ENCODE peak calls at places on chromosomes 13 and 19, in five cellular contexts. T is nephron progenitor cell, B is heart right ventricle, Y is Panc1, G is GM20000. N is an unnamed sample.

GRCh38 chr13:97275265-97275664 is 53.1 kb downstream of the MBNL2 start:
- DNase-seq in T (no peak), B (peak; percentile 51), Y (no peak), G (no peak), N (no peak)

GRCh38 chr13:78632956-78633355 is 26.0 kb downstream of the OBI1 start:
- DNase-seq in T (no peak), B (no peak), Y (no peak), G (no peak), N (no peak)

GRCh38 chr13:32314968-32315254 is 252 bp downstream of the ZAR1L start:
- DNase-seq in T (no peak), B (peak; percentile 56), Y (peak; percentile 5), G (peak; percentile 67), N (peak; percentile 66)

GRCh38 chr13:41274881-41275280 is 11.5 kb upstream of the MTRF1 start:
- DNase-seq in T (no peak), B (no peak), Y (no peak), G (no peak), N (no peak)

GRCh38 chr19:29696045-29696682 is 18.9 kb downstream of the C19orf12 start:
- DNase-seq in T (no peak), B (no peak), Y (no peak), G (no peak), N (no peak)

GRCh38 chr19:11265785-11266236 is 3.5 kb upstream of the DOCK6 start:
- DNase-seq in T (no peak), B (no peak), Y (no peak), G (no peak), N (no peak)

GRCh38 chr13:72535076-72535475 is 192.4 kb downstream of the MZT1 start:
- DNase-seq in T (no peak), B (no peak), Y (no peak), G (no peak), N (no peak)

GRCh38 chr13:45331123-45331619 is 9.8 kb downstream of the TPT1 start:
- DNase-seq in T (no peak), B (no peak), Y (no peak), G (no peak), N (no peak)

GRCh38 chr13:50829896-50830295 is 13.6 kb downstream of the DLEU7 start:
- DNase-seq in T (no peak), B (no peak), Y (no peak), G (no peak), N (no peak)

GRCh38 chr13:98285317-98285716 is 108.2 kb upstream of the RNF113B start:
- DNase-seq in T (no peak), B (no peak), Y (no peak), G (no peak), N (no peak)

GRCh38 chr13:40152145-40152544 is 496.7 kb downstream of the COG6 start:
- DNase-seq in T (no peak), B (peak; percentile 13), Y (no peak), G (no peak), N (no peak)

GRCh38 chr13:110308377-110309158 is 1.5 kb downstream of the COL4A2 start:
- DNase-seq in T (peak; percentile 59), B (peak; percentile 63), Y (no peak), G (no peak), N (peak; percentile 78)

GRCh38 chr19:38649305-38650179 is 2.1 kb downstream of the ACTN4 start:
- DNase-seq in T (no peak), B (no peak), Y (no peak), G (no peak), N (no peak)

GRCh38 chr19:2038284-2039081 is 12.6 kb downstream of the MKNK2 start:
- DNase-seq in T (no peak), B (no peak), Y (no peak), G (no peak), N (no peak)
- TF ChIP-seq CTCF in T (no peak), B (no peak), Y (no peak), G (no peak), N (no peak)

GRCh38 chr19:1312732-1313694 is 27.3 kb downstream of the EFNA2 start:
- DNase-seq in T (no peak), B (no peak), Y (no peak), G (no peak), N (no peak)

GRCh38 chr19:1317274-1317673 is 31.6 kb downstream of the EFNA2 start:
- DNase-seq in T (no peak), B (no peak), Y (no peak), G (no peak), N (no peak)

GRCh38 chr19:1316466-1316865 is 30.8 kb downstream of the EFNA2 start:
- DNase-seq in T (no peak), B (no peak), Y (no peak), G (no peak), N (no peak)

GRCh38 chr19:1313695-1314613 is 28.3 kb downstream of the EFNA2 start:
- DNase-seq in T (no peak), B (no peak), Y (no peak), G (no peak), N (no peak)

GRCh38 chr19:1315470-1316166 is 29.9 kb downstream of the EFNA2 start:
- DNase-seq in T (peak; percentile 70), B (peak; percentile 26), Y (no peak), G (peak; percentile 91), N (peak; percentile 67)
- TF ChIP-seq CTCF in T (peak; percentile 42), B (peak; percentile 51), Y (peak; percentile 91), G (peak; percentile 63), N (peak; percentile 63)

DNA sequence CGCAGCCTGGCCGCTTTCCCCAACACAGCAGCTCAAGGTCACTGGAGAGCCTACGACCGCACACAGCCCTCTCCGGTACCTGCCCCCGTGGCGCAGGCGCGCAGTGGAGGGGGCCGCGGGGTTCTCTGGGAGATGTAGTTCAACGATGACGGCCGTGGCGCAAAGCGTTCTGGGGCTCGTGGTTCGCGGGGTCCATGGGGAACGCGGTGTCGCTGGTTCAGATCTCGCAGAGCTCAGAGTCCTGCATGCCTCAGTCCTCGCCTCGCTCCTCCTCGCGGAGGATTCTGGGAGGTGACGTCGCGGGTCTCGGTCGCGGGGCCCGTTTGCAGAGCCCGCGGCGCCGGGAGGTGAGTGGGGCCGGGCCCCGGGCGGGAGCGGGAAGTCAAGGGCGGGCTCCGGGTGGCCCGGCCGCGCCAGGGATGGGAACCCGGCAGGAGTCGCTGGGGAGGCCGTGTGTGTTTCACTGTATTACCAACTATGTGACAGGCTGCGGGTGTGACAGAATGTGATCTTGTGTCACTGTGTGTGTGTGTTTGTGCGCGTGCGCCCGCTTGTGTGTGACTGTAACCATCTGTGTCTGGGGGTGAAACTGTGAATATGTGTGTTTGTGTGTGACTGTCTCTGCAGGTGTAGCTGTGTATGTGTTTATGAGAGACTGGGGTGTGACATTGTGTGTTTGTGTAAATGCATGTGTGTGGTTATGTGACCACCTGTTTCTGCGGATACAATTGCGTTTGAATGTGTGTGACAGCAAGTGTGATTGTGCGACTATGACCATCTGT is at the start of gene ZNF527:
- DNase-seq in T (peak; percentile 94), B (peak; percentile 98), Y (peak; percentile 93), G (peak; percentile 95), N (peak; percentile 99)
- TF ChIP-seq CTCF in T (no peak), B (no peak), Y (no peak), G (no peak), N (peak; percentile 5)

GRCh38 chr19:18998276-18998675 is 35.0 kb downstream of the SUGP2 start:
- DNase-seq in T (no peak), B (no peak), Y (no peak), G (no peak), N (no peak)

GRCh38 chr19:18999896-19000620 is 33.3 kb downstream of the SUGP2 start:
- DNase-seq in T (no peak), B (no peak), Y (no peak), G (no peak), N (no peak)

GRCh38 chr19:18996796-18997394 is 36.4 kb downstream of the SUGP2 start:
- DNase-seq in T (no peak), B (no peak), Y (no peak), G (no peak), N (no peak)

GRCh38 chr19:18996351-18996750 is 37.0 kb downstream of the SUGP2 start:
- DNase-seq in T (no peak), B (no peak), Y (no peak), G (no peak), N (no peak)

DNA sequence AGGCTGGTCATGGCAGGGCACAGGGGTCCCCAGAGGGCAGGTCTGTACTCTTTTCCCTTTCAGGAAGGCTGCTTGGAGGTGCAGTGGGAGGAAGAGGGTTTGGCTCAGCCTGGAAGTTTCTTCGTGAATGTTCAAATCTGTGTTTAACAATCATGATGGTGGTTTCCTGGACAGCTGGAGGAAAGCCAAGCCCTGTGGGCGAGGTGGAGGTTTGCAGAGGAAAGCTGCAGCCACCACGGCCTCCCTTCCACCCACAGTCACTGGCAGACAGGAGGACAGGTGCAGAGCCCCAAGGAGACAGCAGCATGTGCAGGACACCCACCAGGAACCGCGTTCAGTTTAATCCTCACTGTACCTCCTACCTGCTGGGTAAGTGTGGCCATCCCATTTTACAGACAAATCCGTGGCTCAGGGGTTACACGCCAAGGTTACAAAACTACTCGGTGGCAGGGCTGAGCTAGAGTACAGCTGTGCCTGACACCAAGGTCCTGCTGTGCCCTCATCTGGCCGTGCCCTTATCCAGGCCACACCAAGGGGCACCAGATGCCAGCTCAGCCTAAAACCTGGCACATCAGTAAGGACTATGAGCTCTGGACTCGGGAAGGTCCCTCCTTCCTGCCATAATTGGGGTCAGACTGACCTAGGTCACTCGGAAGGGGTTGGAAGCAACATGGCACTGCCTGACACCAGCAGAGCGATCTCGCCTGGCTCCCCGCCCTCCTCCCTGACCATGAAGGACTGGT is 34.1 kb downstream of the SUGP2 start:
- DNase-seq in T (no peak), B (no peak), Y (no peak), G (no peak), N (no peak)
- TF ChIP-seq CTCF in T (no peak), B (no peak), Y (no peak), G (no peak), N (no peak)